ENCODE peak calls at places on chromosomes 4 and X, in seven cellular contexts. T is GM12865, Q is lower lobe of right lung, R is sigmoid colon, H is fibroblast of mammary gland, C is A549, G is tibial nerve. U is an unnamed sample.
A peak's percentile ranks its signal among the peaks of the same experiment; 100 is the strongest.

GRCh38 chr4:170134821-170135220 is 45.1 kb upstream of the AADAT start:
- DNase-seq in Q (no peak), T (no peak), H (no peak), C (no peak), R (no peak), G (no peak), U (no peak)

GRCh38 chr4:82517043-82517442 is 44.7 kb downstream of the TMEM150C start:
- DNase-seq in T (no peak), H (peak; percentile 35), G (no peak), R (no peak), C (no peak), Q (no peak), U (no peak)

GRCh38 chr4:110631582-110632505 is 9.0 kb upstream of the PITX2 start:
- DNase-seq in R (peak; percentile 76), C (peak; percentile 79), H (peak; percentile 90), T (peak; percentile 75), Q (peak; percentile 76), G (peak; percentile 45), U (peak; percentile 96)

GRCh38 chr4:14289708-14290107 is 662.2 kb upstream of the BOD1L1 start:
- DNase-seq in Q (no peak), C (no peak), R (no peak), H (peak; percentile 1), T (no peak), G (no peak), U (no peak)

GRCh38 chrX:78375894-78376293 is 48.5 kb upstream of the CYSLTR1 start:
- DNase-seq in C (no peak), R (no peak), T (no peak), Q (no peak), H (no peak), G (no peak), U (peak; percentile 59)

GRCh38 chrX:47373198-47373597 is 2.8 kb downstream of the ZNF157 start:
- DNase-seq in C (no peak), G (no peak), Q (no peak), R (no peak), H (no peak), T (no peak), U (no peak)

GRCh38 chr4:62014982-62015739 is 815.0 kb downstream of the ADGRL3 start:
- DNase-seq in T (no peak), R (no peak), H (no peak), Q (no peak), C (no peak), G (no peak), U (no peak)

GRCh38 chr4:133143775-133144430 is 5.2 kb upstream of the PCDH10 start:
- DNase-seq in R (no peak), T (no peak), Q (no peak), C (no peak), H (no peak), G (no peak), U (no peak)

GRCh38 chr4:78667337-78667736 is 108.8 kb upstream of the BMP2K start:
- DNase-seq in R (no peak), T (no peak), G (no peak), C (no peak), Q (no peak), H (no peak), U (no peak)

GRCh38 chr4:120431180-120431579 is 364.5 kb upstream of the MAD2L1 start:
- DNase-seq in H (no peak), C (no peak), R (no peak), T (no peak), G (no peak), Q (no peak), U (no peak)

GRCh38 chrX:41010188-41010846 is 74.9 kb upstream of the USP9X start:
- DNase-seq in R (peak; percentile 89), C (peak; percentile 47), Q (peak; percentile 75), G (peak; percentile 77), T (peak; percentile 23), H (peak; percentile 91), U (peak; percentile 77)

GRCh38 chr4:70624226-70624793 is 4.2 kb upstream of the ENAM start:
- DNase-seq in C (no peak), H (no peak), T (no peak), G (no peak), R (no peak), Q (no peak), U (no peak)

GRCh38 chrX:108359811-108360602 is 78.2 kb downstream of the COL4A6 start:
- DNase-seq in R (no peak), G (no peak), H (peak; percentile 1), Q (no peak), C (no peak), T (no peak), U (peak; percentile 19)

GRCh38 chr4:104879367-104879766 is 267.3 kb upstream of the TET2 start:
- DNase-seq in C (no peak), H (peak; percentile 14), R (no peak), T (peak; percentile 24), G (no peak), Q (no peak), U (no peak)

GRCh38 chrX:122770581-122770980 is 413.5 kb upstream of the GRIA3 start:
- DNase-seq in T (no peak), H (no peak), C (no peak), R (no peak), G (no peak), Q (no peak), U (no peak)

GRCh38 chrX:35445912-35446311 is 352.2 kb upstream of the MAGEB16 start:
- DNase-seq in T (no peak), H (no peak), C (no peak), G (no peak), R (no peak), Q (no peak), U (no peak)

GRCh38 chrX:120660638-120661037 is 30.8 kb upstream of the C1GALT1C1 start:
- DNase-seq in R (no peak), H (no peak), Q (no peak), C (no peak), T (no peak), G (no peak), U (peak; percentile 60)

GRCh38 chr4:29717658-29718057 is 1002.5 kb upstream of the PCDH7 start:
- DNase-seq in T (no peak), G (no peak), R (no peak), C (no peak), H (peak; percentile 32), Q (no peak), U (peak; percentile 1)

GRCh38 chr4:66855956-66856355 is 689.3 kb downstream of the CENPC start:
- DNase-seq in H (peak; percentile 0), G (no peak), C (no peak), R (no peak), Q (no peak), T (no peak), U (no peak)

GRCh38 chrX:31331928-31332327 is 260.1 kb upstream of the FTHL17 start:
- DNase-seq in Q (no peak), C (no peak), R (no peak), H (no peak), G (no peak), T (no peak), U (no peak)

GRCh38 chr4:7393491-7394183 is 41.1 kb downstream of the PSAPL1 start:
- DNase-seq in T (no peak), Q (peak; percentile 18), C (no peak), G (no peak), H (no peak), R (no peak), U (no peak)

GRCh38 chr4:76896731-76897521 is 1.0 kb downstream of the SOWAHB start:
- DNase-seq in C (peak; percentile 19), Q (peak; percentile 65), H (no peak), T (no peak), G (no peak), R (no peak), U (peak; percentile 14)

GRCh38 chrX:68727696-68728095 is 80.2 kb downstream of the STARD8 start:
- DNase-seq in G (no peak), T (no peak), R (peak; percentile 14), C (no peak), H (no peak), Q (no peak), U (no peak)

GRCh38 chr4:141132689-141133145 is 552 bp downstream of the RNF150 start:
- DNase-seq in C (peak; percentile 8), G (no peak), H (no peak), T (no peak), R (peak; percentile 81), Q (no peak), U (peak; percentile 61)

DNA sequence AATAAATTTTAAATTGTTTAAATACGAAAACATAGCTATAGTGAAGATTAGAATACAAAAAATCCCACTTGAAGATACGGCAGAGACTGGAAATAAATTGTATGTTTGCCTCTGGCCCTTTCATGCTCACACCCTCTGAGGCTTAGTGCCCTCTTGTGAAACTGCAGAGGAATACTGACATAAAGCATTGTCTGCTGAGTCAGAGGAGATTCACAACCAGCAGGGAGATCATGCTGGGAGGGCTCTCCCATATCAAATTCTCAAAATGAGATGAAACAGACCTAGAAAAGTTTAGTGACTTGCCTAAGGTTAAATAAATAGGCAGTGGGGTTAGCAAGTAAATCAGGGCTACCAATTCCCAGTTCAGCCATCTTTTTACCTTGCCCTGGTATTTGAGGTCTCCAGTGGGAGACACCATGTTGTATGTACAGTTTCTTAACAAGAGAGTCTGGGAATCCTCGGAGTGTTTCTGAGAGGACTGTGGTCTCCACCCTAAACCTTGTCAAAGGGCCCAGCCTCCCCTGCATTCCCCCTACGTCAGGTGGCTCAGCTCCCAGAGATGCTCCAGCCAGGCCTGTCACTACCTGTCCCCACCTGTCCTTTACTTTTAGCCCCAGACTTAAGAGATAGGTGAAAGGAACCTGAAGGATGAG is 581.4 kb upstream of the DIPK2B start:
- DNase-seq in Q (no peak), T (no peak), R (no peak), H (peak; percentile 86), C (peak; percentile 43), G (no peak), U (peak; percentile 86)
- TF ChIP-seq CTCF in Q (peak; percentile 16), T (no peak), R (no peak), H (peak; percentile 35), C (peak; percentile 39), G (no peak), U (peak; percentile 24)

DNA sequence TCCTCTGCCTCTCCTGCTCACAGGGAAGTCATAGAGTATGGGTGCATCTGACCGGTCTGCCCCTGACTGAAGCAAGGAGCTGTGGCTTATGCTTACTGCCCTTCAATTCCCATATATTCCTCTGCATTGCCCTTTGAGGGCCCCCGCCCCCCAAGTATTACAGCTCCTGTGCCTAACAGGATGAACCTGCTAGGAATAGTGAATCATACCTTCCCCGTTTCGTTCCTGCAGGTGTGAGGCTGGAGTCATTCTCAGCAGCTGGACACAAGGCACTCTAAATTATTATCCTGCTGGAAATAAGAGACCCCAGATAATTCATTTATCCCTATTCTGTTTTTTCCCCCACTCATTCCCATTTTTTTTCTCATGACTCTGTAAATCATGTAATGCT is 2.4 kb downstream of the KIT start:
- DNase-seq in Q (no peak), C (no peak), H (no peak), T (no peak), G (no peak), R (no peak), U (no peak)
- H3K4me3 ChIP-seq in Q (no peak overlapping the region), C (no peak overlapping the region), H (no peak overlapping the region), T (no peak overlapping the region), G (no peak overlapping the region), R (no peak overlapping the region), U (peak overlapping the region; percentile 68)

DNA sequence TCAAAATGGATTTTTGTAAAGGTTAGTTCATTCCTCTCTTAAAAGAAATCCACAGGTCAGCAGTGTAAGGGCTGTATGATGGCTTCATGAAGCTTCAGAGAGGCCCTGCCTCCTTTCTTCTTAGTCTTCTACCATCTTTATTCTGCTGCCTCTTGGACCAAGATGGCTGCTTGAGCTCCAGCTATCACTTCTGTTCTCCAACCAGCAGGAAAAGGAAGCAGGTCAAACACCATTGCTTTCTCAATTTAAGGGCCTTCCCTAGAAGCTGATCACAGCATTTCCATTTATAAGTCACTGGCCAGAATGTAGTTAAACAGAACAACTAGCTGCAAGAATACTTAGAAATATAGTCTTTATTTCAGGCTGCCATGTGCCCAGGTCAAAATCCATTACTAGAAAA is 336.8 kb upstream of the KLF3 start:
- DNase-seq in H (no peak), C (no peak), T (no peak), Q (no peak), R (no peak), G (no peak), U (no peak)
- TF ChIP-seq CTCF in H (no peak), C (no peak), T (no peak), Q (no peak), R (no peak), G (no peak), U (no peak)

GRCh38 chrX:134194915-134195314 is 42.1 kb upstream of the CCDC160 start:
- DNase-seq in R (no peak), C (no peak), G (no peak), H (no peak), Q (no peak), T (no peak), U (no peak)
- H3K4me3 ChIP-seq in R (no peak overlapping the region), C (no peak overlapping the region), G (no peak overlapping the region), H (no peak overlapping the region), Q (no peak overlapping the region), T (no peak overlapping the region), U (no peak overlapping the region)

U was measured in foreskin fibroblast.